ENCODE peak calls at places on chromosome 1, in six cellular contexts. Q is prostate gland, K is stomach, Z is transverse colon, J is endothelial cell of umbilical vein, H is K562. S is an unnamed sample.

GRCh38 chr1:81559662-81560350 is 240.9 kb upstream of the ADGRL2 start:
- DNase-seq in Q (no peak), K (no peak), Z (no peak), J (peak; percentile 13), H (no peak), S (no peak)

GRCh38 chr1:63442141-63442475 is 74.7 kb downstream of the ALG6 start:
- DNase-seq in Q (no peak), K (no peak), Z (no peak), J (no peak), H (no peak), S (no peak)

GRCh38 chr1:8397511-8397910 is 79.6 kb downstream of the SLC45A1 start:
- DNase-seq in Q (no peak), K (no peak), Z (no peak), J (peak; percentile 70), H (no peak), S (no peak)

GRCh38 chr1:116556289-116557006 is 14.4 kb downstream of the CD58 start:
- DNase-seq in Q (peak; percentile 40), K (peak; percentile 68), Z (peak; percentile 80), J (no peak), H (peak; percentile 57), S (no peak)

GRCh38 chr1:208787219-208787618 is 543.0 kb upstream of the PLXNA2 start:
- DNase-seq in Q (no peak), K (no peak), Z (no peak), J (no peak), H (no peak), S (no peak)

GRCh38 chr1:178509608-178510007 is 3.3 kb upstream of the TEX35 start:
- DNase-seq in Q (no peak), K (no peak), Z (no peak), J (no peak), H (no peak), S (no peak)

GRCh38 chr1:160789702-160790611 is 6.0 kb upstream of the LY9 start:
- DNase-seq in Q (no peak), K (no peak), Z (peak; percentile 42), J (no peak), H (no peak), S (no peak)

GRCh38 chr1:217889401-217889800 is 258.3 kb downstream of the SPATA17 start:
- DNase-seq in Q (no peak), K (no peak), Z (no peak), J (no peak), H (no peak), S (no peak)

GRCh38 chr1:160539896-160540858 is 17.1 kb upstream of the SLAMF6 start:
- DNase-seq in Q (no peak), K (peak; percentile 63), Z (peak; percentile 64), J (peak; percentile 56), H (peak; percentile 93), S (no peak)

GRCh38 chr1:17774452-17774851 is 19.3 kb downstream of the ACTL8 start:
- DNase-seq in Q (no peak), K (no peak), Z (no peak), J (no peak), H (no peak), S (no peak)

GRCh38 chr1:15885269-15885668 is 37.8 kb downstream of the SPEN start:
- DNase-seq in Q (no peak), K (no peak), Z (no peak), J (no peak), H (no peak), S (no peak)

GRCh38 chr1:24540906-24541710 is 14.8 kb upstream of the NCMAP start:
- DNase-seq in Q (peak; percentile 31), K (peak; percentile 60), Z (peak; percentile 65), J (peak; percentile 47), H (no peak), S (no peak)

GRCh38 chr1:31702836-31703404 is 897 bp downstream of the COL16A1 start:
- DNase-seq in Q (no peak), K (no peak), Z (no peak), J (no peak), H (no peak), S (no peak)

GRCh38 chr1:157472959-157473358 is 79.4 kb downstream of the FCRL5 start:
- DNase-seq in Q (no peak), K (no peak), Z (no peak), J (no peak), H (no peak), S (no peak)

GRCh38 chr1:37763791-37764741 is 854 bp downstream of the EPHA10 start:
- DNase-seq in Q (no peak), K (no peak), Z (no peak), J (peak; percentile 21), H (peak; percentile 74), S (peak; percentile 57)

GRCh38 chr1:85406081-85406480 is 58.9 kb downstream of the DDAH1 start:
- DNase-seq in Q (no peak), K (no peak), Z (no peak), J (no peak), H (no peak), S (no peak)

GRCh38 chr1:26317143-26317542 is 615 bp upstream of the CD52 start:
- DNase-seq in Q (no peak), K (no peak), Z (no peak), J (no peak), H (no peak), S (no peak)

GRCh38 chr1:224116131-224116530 is 2.2 kb downstream of the FBXO28 start:
- DNase-seq in Q (no peak), K (no peak), Z (no peak), J (peak; percentile 72), H (peak; percentile 44), S (no peak)

GRCh38 chr1:208183977-208184901 is 59.9 kb downstream of the PLXNA2 start:
- DNase-seq in Q (peak; percentile 37), K (peak; percentile 36), Z (peak; percentile 78), J (no peak), H (peak; percentile 80), S (no peak)

GRCh38 chr1:247295274-247295684 is 36.4 kb downstream of the ZNF496 start:
- DNase-seq in Q (no peak), K (no peak), Z (no peak), J (no peak), H (no peak), S (no peak)

GRCh38 chr1:98323396-98323795 is 338.1 kb upstream of the SNX7 start:
- DNase-seq in Q (no peak), K (no peak), Z (no peak), J (peak; percentile 76), H (no peak), S (no peak)

GRCh38 chr1:231683439-231684165 is 57.0 kb downstream of the DISC1 start:
- DNase-seq in Q (no peak), K (no peak), Z (no peak), J (no peak), H (no peak), S (no peak)

GRCh38 chr1:223683586-223684487 is 18.3 kb upstream of the CAPN8 start:
- DNase-seq in Q (peak; percentile 67), K (peak; percentile 69), Z (peak; percentile 66), J (peak; percentile 55), H (peak; percentile 55), S (no peak)

GRCh38 chr1:47333578-47333921 is at the start of gene CMPK1:
- DNase-seq in Q (peak; percentile 79), K (peak; percentile 84), Z (peak; percentile 86), J (peak; percentile 93), H (peak; percentile 92), S (peak; percentile 72)
- TF ChIP-seq POLR2A in Q (no peak), K (no peak), Z (peak; percentile 45), J (peak; percentile 19), H (peak; percentile 88), S (peak; percentile 71)

GRCh38 chr1:1000357-1001056 is 610 bp upstream of the HES4 start:
- DNase-seq in Q (peak; percentile 71), K (peak; percentile 80), Z (peak; percentile 84), J (peak; percentile 83), H (peak; percentile 93), S (peak; percentile 75)
- TF ChIP-seq POLR2AphosphoS5 in Q (peak; percentile 70), K (peak; percentile 76), Z (peak; percentile 57), J (no peak), H (peak; percentile 24), S (no peak)

GRCh38 chr1:45512641-45513054 is 9.0 kb downstream of the PRDX1 start:
- DNase-seq in Q (peak; percentile 67), K (peak; percentile 73), Z (peak; percentile 66), J (peak; percentile 74), H (peak; percentile 64), S (no peak)

GRCh38 chr1:45507893-45508292 is 7.8 kb downstream of the MMACHC start:
- DNase-seq in Q (no peak), K (no peak), Z (no peak), J (no peak), H (no peak), S (no peak)

GRCh38 chr1:45508295-45509151 is 8.4 kb downstream of the MMACHC start:
- DNase-seq in Q (no peak), K (no peak), Z (no peak), J (no peak), H (peak; percentile 42), S (no peak)

GRCh38 chr1:45510972-45511527 is 10.6 kb downstream of the PRDX1 start:
- DNase-seq in Q (no peak), K (no peak), Z (no peak), J (no peak), H (no peak), S (no peak)

DNA sequence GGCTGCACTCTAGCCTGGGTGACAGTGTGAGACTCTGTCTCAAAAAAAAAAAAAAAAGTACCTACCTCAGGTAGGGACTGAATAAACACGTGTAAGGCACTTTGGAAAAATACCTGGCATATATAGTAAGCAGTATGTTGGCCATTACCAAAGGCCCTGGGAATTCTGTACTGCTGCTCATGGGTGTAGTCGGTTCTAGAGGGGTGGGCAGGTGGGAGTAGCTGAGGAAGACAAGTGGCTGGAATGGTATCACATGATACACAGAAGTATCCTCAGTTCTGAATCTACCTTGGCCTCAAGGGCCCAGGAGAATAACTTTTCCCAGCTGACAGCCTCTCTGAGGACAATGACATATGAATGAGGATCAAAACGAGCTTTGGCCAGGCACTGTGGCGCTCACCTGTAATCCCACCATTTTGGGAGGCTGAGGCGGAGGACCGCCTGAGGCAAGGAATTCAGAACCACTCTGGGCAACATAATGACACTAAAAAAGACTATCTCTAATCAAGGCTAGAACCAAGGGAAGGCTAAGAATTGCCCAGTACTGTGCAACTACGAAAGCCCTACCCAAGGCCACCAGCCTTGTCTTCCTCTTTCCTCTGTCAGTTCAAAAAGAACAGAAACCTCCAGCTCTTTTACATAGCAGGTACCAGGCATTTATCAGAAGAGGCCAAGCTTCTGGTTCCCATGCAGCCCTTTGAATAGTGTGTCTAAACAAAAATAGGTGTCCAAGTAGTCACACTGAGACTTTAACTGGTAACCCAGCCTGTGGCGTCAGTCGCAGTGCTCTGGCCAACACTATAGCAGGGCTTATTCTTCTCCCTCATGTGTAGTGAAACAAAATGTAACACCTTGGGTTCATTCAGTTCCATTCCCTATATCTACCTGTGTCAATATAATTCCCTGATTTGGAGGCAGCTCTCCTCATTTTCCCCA is 10.2 kb downstream of the MMACHC start:
- DNase-seq in Q (no peak), K (no peak), Z (no peak), J (no peak), H (no peak), S (no peak)
- TF ChIP-seq POLR2A in Q (no peak), K (no peak), Z (no peak), J (no peak), H (peak; percentile 65), S (no peak)

GRCh38 chr1:155978325-155978972 is at the start of gene ARHGEF2:
- DNase-seq in Q (peak; percentile 72), K (peak; percentile 77), Z (peak; percentile 89), J (peak; percentile 50), H (peak; percentile 90), S (peak; percentile 91)
- TF ChIP-seq POLR2AphosphoS5 in Q (peak; percentile 60), K (peak; percentile 77), Z (peak; percentile 84), J (peak; percentile 57), H (peak; percentile 47), S (no peak)